ENCODE peak calls at places on chromosomes 12 and 14, in five cellular contexts. Q, Y, F, L and I are unnamed samples.

GRCh38 chr14:95490727-95491451 is 25.6 kb downstream of the SYNE3 start:
- DNase-seq in Q (no peak), Y (no peak), F (no peak), L (no peak), I (no peak)

GRCh38 chr12:26768611-26769603 is 64.1 kb downstream of the ITPR2 start:
- DNase-seq in Q (no peak), Y (no peak), F (no peak), L (no peak), I (no peak)

GRCh38 chr12:123363385-123363742 is 1.3 kb downstream of the SBNO1 start:
- DNase-seq in Q (no peak), Y (no peak), F (peak), L (no peak), I (no peak)

GRCh38 chr12:20367731-20368652 is at the start of gene PDE3A:
- DNase-seq in Q (peak), Y (peak), F (peak), L (peak), I (peak)

GRCh38 chr12:133202493-133203343 is 21.4 kb downstream of the ZNF268 start:
- DNase-seq in Q (no peak), Y (no peak), F (no peak), L (no peak), I (peak)

GRCh38 chr12:52023182-52023975 is 16.6 kb downstream of the TAMALIN start:
- DNase-seq in Q (peak), Y (peak), F (peak), L (peak), I (no peak)

GRCh38 chr12:56267443-56268071 is 815 bp downstream of the COQ10A start:
- DNase-seq in Q (peak), Y (peak), F (no peak), L (no peak), I (no peak)

GRCh38 chr12:46388427-46388992 is 15.9 kb upstream of the SLC38A2 start:
- DNase-seq in Q (no peak), Y (no peak), F (no peak), L (no peak), I (no peak)

GRCh38 chr14:29197557-29197956 is 431.0 kb downstream of the FOXG1 start:
- DNase-seq in Q (no peak), Y (no peak), F (no peak), L (no peak), I (no peak)

GRCh38 chr12:92502417-92503028 is 200.3 kb upstream of the PLEKHG7 start:
- DNase-seq in Q (no peak), Y (no peak), F (no peak), L (no peak), I (no peak)

GRCh38 chr12:56687225-56688128 is 607 bp downstream of the PTGES3 start:
- DNase-seq in Q (peak), Y (peak), F (no peak), L (peak), I (no peak)

GRCh38 chr14:97779140-97779539 is 982.0 kb downstream of the VRK1 start:
- DNase-seq in Q (no peak), Y (no peak), F (no peak), L (no peak), I (no peak)

GRCh38 chr12:114638790-114639435 is 45.1 kb downstream of the TBX3 start:
- DNase-seq in Q (no peak), Y (no peak), F (no peak), L (no peak), I (no peak)

GRCh38 chr12:114631242-114631641 is 52.7 kb downstream of the TBX3 start:
- DNase-seq in Q (no peak), Y (no peak), F (no peak), L (peak), I (no peak)

GRCh38 chr12:114636723-114637480 is 47.1 kb downstream of the TBX3 start:
- DNase-seq in Q (no peak), Y (no peak), F (no peak), L (peak), I (no peak)
- TF ChIP-seq CTCF in Q (no peak), Y (no peak), F (peak), L (peak), I (peak)

GRCh38 chr14:100012928-100013327 is 52.3 kb upstream of the EVL start:
- DNase-seq in Q (no peak), Y (no peak), F (no peak), L (no peak), I (no peak)
- H3K4me3 ChIP-seq in Q (no peak), Y (no peak), F (no peak), L (no peak), I (no peak)

GRCh38 chr14:89941830-89942377 is 12.6 kb downstream of the EFCAB11 start:
- DNase-seq in Q (no peak), Y (no peak), F (no peak), L (no peak), I (no peak)

GRCh38 chr14:89933002-89933401 is 21.5 kb downstream of the EFCAB11 start:
- DNase-seq in Q (no peak), Y (no peak), F (no peak), L (no peak), I (no peak)

DNA sequence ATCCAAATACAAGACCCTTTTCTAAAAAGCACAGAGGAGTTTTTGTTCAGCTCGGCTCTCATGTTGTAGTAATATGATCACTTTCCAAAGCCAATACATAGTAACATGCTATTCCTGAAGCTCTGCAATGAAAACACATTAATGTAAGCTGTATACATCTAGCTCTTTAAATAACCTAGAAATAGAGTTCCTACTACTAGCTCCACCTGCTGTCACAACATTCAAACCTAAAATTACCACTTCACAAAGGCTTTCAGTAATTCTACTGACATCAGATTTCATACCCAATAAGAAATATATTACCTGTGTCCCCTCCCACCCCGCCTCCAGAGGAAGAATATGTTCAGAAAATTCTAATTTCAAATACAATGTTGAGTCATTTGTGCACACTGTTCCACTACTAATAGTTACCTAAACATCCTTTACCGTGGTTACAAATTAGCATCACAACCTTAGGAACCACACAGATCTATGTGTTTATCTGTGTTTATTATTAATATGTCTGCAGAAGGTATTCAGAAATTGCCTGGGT is 17.8 kb downstream of the EFCAB11 start:
- DNase-seq in Q (no peak), Y (no peak), F (no peak), L (no peak), I (no peak)
- TF ChIP-seq CTCF in Q (no peak), Y (no peak), F (peak), L (peak), I (peak)

DNA sequence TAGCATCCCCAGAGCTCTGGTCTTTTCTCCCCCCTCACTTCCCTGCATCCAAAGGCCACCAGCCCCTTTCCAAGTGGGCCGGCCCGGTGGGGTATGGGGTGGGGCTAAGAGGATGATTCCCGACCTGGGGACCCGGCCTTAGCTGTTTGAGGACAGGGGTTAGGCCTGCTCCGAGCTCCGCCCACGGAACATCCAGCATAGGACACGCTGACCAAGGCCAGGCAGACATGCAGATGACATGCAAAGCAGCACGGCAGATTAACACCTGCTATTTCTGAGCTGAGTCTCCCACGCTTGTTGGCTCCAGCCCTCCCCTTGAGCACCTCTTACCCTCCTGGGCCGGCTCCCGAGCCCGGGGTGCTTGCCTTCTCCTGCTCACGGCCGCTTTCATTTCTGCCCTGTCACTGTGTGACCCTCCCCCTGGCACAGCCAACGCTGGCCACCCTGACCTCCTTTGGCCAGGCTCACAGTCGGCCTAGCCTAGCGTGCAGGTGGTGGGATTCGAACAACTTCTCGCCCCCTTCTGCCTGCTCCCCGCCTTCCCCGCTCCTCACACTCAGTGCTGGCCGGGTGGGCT is 40.2 kb downstream of the TEAD4 start:
- DNase-seq in Q (peak), Y (peak), F (no peak), L (no peak), I (no peak)
- H3K4me3 ChIP-seq in Q (peak), Y (no peak), F (no peak), L (no peak), I (no peak)

GRCh38 chr12:118140825-118141224 is 4.9 kb downstream of the PEBP1 start:
- DNase-seq in Q (no peak), Y (no peak), F (no peak), L (no peak), I (no peak)

GRCh38 chr12:118137148-118137678 is 1.3 kb downstream of the PEBP1 start:
- DNase-seq in Q (no peak), Y (no peak), F (no peak), L (no peak), I (no peak)

GRCh38 chr12:118136559-118137003 is 657 bp downstream of the PEBP1 start:
- DNase-seq in Q (peak), Y (peak), F (peak), L (peak), I (no peak)

DNA sequence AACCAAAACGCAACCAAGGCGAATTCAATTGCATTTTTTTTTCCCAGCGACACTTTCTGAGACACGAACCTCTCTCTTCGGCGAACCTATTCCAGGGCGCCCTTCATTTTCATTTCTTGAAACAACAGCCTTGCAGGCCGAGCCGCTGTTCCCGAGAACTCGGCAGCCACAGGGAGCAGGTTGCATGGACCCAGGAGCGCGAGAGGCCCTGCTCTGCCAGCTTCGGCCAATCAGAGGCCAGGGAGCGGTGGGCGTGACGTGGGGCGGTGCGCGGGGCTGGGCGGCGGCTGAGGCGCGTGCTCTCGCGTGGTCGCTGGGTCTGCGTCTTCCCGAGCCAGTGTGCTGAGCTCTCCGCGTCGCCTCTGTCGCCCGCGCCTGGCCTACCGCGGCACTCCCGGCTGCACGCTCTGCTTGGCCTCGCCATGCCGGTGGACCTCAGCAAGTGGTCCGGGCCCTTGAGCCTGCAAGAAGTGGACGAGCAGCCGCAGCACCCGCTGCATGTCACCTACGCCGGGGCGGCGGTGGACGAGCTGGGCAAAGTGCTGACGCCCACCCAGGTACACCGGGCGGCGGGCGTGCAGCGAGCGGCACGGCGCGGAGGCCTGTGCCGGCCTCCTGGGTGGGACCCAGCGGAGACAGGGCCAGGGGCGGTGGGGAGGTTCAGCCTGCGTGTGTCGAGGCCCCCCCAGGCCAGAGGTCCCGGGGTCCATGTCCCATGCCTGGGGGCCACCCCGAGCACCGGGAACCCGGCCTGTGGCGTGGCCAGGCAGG is at the start of gene PEBP1:
- DNase-seq in Q (peak), Y (peak), F (peak), L (peak), I (peak)
- TF ChIP-seq CTCF in Q (no peak), Y (no peak), F (no peak), L (no peak), I (no peak)